ENCODE peak calls at places on chromosome 6, in eight cellular contexts. A is GM23248; M is tibial artery; O is CD8-positive, alpha-beta memory T cell; J is mesenchymal stem cell; U is gastrocnemius medialis; V is AG04450; D is BE2C. P is an unnamed sample. For H3K27me3, the result is how much of the 10 kb centered on the place peaks cover.

GRCh38 chr6:69795469-69796080 is 1.2 kb downstream of the LMBRD1 start:
- DNase-seq in A (peak), M (no peak), O (no peak), J (peak), U (no peak), V (no peak), D (no peak), P (peak)

GRCh38 chr6:40543776-40544175 is 43.4 kb downstream of the LRFN2 start:
- DNase-seq in A (no peak), M (no peak), O (no peak), J (no peak), U (no peak), V (no peak), D (no peak), P (no peak)

GRCh38 chr6:46191961-46192360 is 21.2 kb upstream of the ENPP5 start:
- DNase-seq in A (peak), M (no peak), O (no peak), J (peak), U (no peak), V (no peak), D (no peak), P (peak)

GRCh38 chr6:52993461-52993860 is 1.6 kb downstream of the GSTA4 start:
- DNase-seq in A (peak), M (no peak), O (no peak), J (peak), U (no peak), V (no peak), D (no peak), P (peak)

GRCh38 chr6:73929421-73929820 is 233.4 kb downstream of the CD109 start:
- DNase-seq in A (no peak), M (no peak), O (no peak), J (no peak), U (no peak), V (no peak), D (no peak), P (peak)

GRCh38 chr6:87366899-87367298 is 22.3 kb downstream of the C6orf163 start:
- DNase-seq in A (no peak), M (no peak), O (no peak), J (no peak), U (no peak), V (no peak), D (no peak), P (no peak)

GRCh38 chr6:42423244-42423643 is 28.5 kb downstream of the TRERF1 start:
- DNase-seq in A (no peak), M (no peak), O (no peak), J (no peak), U (no peak), V (no peak), D (no peak), P (no peak)

GRCh38 chr6:31203345-31203979 is 33.0 kb upstream of the POU5F1 start:
- DNase-seq in A (peak), M (no peak), O (peak), J (peak), U (no peak), V (no peak), D (no peak), P (peak)

GRCh38 chr6:17725083-17725482 is 18.4 kb upstream of the NUP153 start:
- DNase-seq in A (peak), M (no peak), O (no peak), J (peak), U (no peak), V (no peak), D (peak), P (no peak)

GRCh38 chr6:30814137-30815084 is 69.9 kb upstream of the DDR1 start:
- DNase-seq in A (peak), M (no peak), O (no peak), J (peak), U (no peak), V (no peak), D (no peak), P (peak)

GRCh38 chr6:144675231-144675861 is 390.2 kb downstream of the UTRN start:
- DNase-seq in A (no peak), M (no peak), O (no peak), J (peak), U (peak), V (no peak), D (peak), P (peak)

GRCh38 chr6:107941627-107942026 is 16.4 kb downstream of the SEC63 start:
- DNase-seq in A (no peak), M (no peak), O (no peak), J (no peak), U (no peak), V (no peak), D (peak), P (no peak)

GRCh38 chr6:33799714-33800113 is 4.1 kb downstream of the MLN start:
- DNase-seq in A (peak), M (no peak), O (no peak), J (no peak), U (no peak), V (no peak), D (no peak), P (no peak)

GRCh38 chr6:105024803-105025202 is 67.9 kb downstream of the LIN28B start:
- DNase-seq in A (peak), M (no peak), O (no peak), J (peak), U (no peak), V (no peak), D (no peak), P (no peak)

GRCh38 chr6:145315982-145316600 is 419.2 kb downstream of the EPM2A start:
- DNase-seq in A (no peak), M (no peak), O (no peak), J (no peak), U (no peak), V (no peak), D (no peak), P (no peak)

GRCh38 chr6:92706976-92707375 is 712.4 kb downstream of the EPHA7 start:
- DNase-seq in A (no peak), M (no peak), O (no peak), J (peak), U (no peak), V (no peak), D (no peak), P (no peak)

GRCh38 chr6:37794825-37795224 is 24.7 kb upstream of the ZFAND3 start:
- DNase-seq in A (peak), M (no peak), O (no peak), J (peak), U (peak), V (no peak), D (no peak), P (peak)

GRCh38 chr6:23728707-23729106 is 397.3 kb upstream of the NRSN1 start:
- DNase-seq in A (no peak), M (no peak), O (no peak), J (peak), U (no peak), V (no peak), D (no peak), P (peak)

GRCh38 chr6:89413006-89413400 is 930 bp upstream of the RRAGD start:
- DNase-seq in A (no peak), M (no peak), O (no peak), J (no peak), U (peak), V (no peak), D (no peak), P (no peak)

GRCh38 chr6:97282238-97282725 is 734 bp downstream of the MMS22L start:
- DNase-seq in A (peak), M (no peak), O (no peak), J (no peak), U (no peak), V (no peak), D (no peak), P (peak)

GRCh38 chr6:157823523-157824370 is 701 bp downstream of the SNX9 start:
- DNase-seq in A (peak), M (peak), O (peak), J (peak), U (no peak), V (peak), D (peak), P (peak)

GRCh38 chr6:143806282-143807102 is 36.6 kb upstream of the LTV1 start:
- DNase-seq in A (peak), M (no peak), O (no peak), J (peak), U (no peak), V (peak), D (no peak), P (peak)

GRCh38 chr6:134166529-134167221 is 114.3 kb upstream of the SLC2A12 start:
- DNase-seq in A (no peak), M (no peak), O (no peak), J (no peak), U (no peak), V (no peak), D (no peak), P (no peak)

GRCh38 chr6:80689700-80690099 is 583.2 kb downstream of the BCKDHB start:
- DNase-seq in A (no peak), M (no peak), O (no peak), J (peak), U (no peak), V (no peak), D (no peak), P (no peak)

GRCh38 chr6:4017847-4018193 is 61.1 kb downstream of the FAM217A start:
- DNase-seq in A (peak), M (no peak), O (no peak), J (peak), U (no peak), V (no peak), D (no peak), P (peak)

GRCh38 chr6:165233089-165233488 is 76.3 kb downstream of the C6orf118 start:
- DNase-seq in A (no peak), M (no peak), O (no peak), J (no peak), U (no peak), V (no peak), D (no peak), P (no peak)

GRCh38 chr6:52610745-52611355 is 34.0 kb upstream of the TRAM2 start:
- DNase-seq in A (peak), M (no peak), O (no peak), J (peak), U (no peak), V (no peak), D (no peak), P (peak)

GRCh38 chr6:144989319-144990099 is 704.4 kb downstream of the UTRN start:
- DNase-seq in A (peak), M (no peak), O (no peak), J (no peak), U (no peak), V (no peak), D (no peak), P (no peak)

GRCh38 chr6:6515691-6516607 is 72.6 kb upstream of the LY86 start:
- DNase-seq in A (no peak), M (no peak), O (no peak), J (no peak), U (no peak), V (no peak), D (no peak), P (no peak)

GRCh38 chr6:85396159-85396808 is 53.6 kb upstream of the NT5E start:
- DNase-seq in A (no peak), M (no peak), O (no peak), J (no peak), U (no peak), V (no peak), D (no peak), P (no peak)

GRCh38 chr6:28080631-28081485 is 490 bp downstream of the ZNF165 start:
- DNase-seq in A (peak), M (peak), O (peak), J (peak), U (peak), V (peak), D (peak), P (peak)

GRCh38 chr6:78863576-78863975 is 3.8 kb upstream of the IRAK1BP1 start:
- DNase-seq in A (no peak), M (no peak), O (no peak), J (no peak), U (no peak), V (no peak), D (no peak), P (no peak)

GRCh38 chr6:160049346-160049745 is 72.3 kb upstream of the SLC22A1 start:
- DNase-seq in A (no peak), M (no peak), O (no peak), J (no peak), U (no peak), V (no peak), D (no peak), P (no peak)
- H3K27me3 ChIP-seq in A (under half), M (under half), O (under half), J (under half), U (under half), V (under half), D (under half), P (under half)

GRCh38 chr6:168136001-168136400 is 57.0 kb upstream of the FRMD1 start:
- DNase-seq in A (no peak), M (no peak), O (no peak), J (no peak), U (no peak), V (no peak), D (no peak), P (no peak)
- H3K27me3 ChIP-seq in A (under half), M (under half), O (under half), J (under half), U (under half), V (under half), D (under half), P (under half)

DNA sequence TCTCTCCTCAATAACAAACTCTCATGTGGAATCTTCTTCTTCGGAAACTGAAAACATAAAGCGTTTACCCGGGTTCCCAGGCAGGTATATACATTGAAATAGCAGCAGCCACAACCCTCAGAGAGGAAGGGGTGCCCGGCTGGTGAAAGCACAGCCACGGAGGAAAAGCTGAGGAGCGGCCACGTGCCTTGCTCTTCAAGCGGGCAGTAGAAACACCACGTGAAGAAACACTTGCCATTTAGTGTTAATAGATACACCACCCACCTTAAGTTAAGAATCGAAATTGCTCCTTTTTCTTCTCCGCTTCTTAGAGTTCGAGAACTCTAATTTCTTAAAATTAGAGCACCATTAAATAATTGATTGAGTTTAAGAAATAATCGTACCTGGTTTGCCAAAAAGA is 305 bp downstream of the THBS2 start:
- DNase-seq in A (peak), M (no peak), O (no peak), J (no peak), U (no peak), V (no peak), D (no peak), P (peak)
- H3K27me3 ChIP-seq in A (under half), M (under half), O (under half), J (under half), U (under half), V (under half), D (under half), P (under half)

GRCh38 chr6:111576302-111576701 is 29.4 kb downstream of the TRAF3IP2 start:
- DNase-seq in A (peak), M (no peak), O (no peak), J (no peak), U (no peak), V (no peak), D (no peak), P (no peak)
- H3K27me3 ChIP-seq in A (under half), M (under half), O (under half), J (under half), U (under half), V (under half), D (under half), P (under half)

GRCh38 chr6:137861550-137862337 is 5.3 kb upstream of the TNFAIP3 start:
- DNase-seq in A (peak), M (no peak), O (no peak), J (no peak), U (no peak), V (no peak), D (no peak), P (no peak)
- H3K27me3 ChIP-seq in A (under half), M (under half), O (under half), J (under half), U (under half), V (under half), D (under half), P (under half)

DNA sequence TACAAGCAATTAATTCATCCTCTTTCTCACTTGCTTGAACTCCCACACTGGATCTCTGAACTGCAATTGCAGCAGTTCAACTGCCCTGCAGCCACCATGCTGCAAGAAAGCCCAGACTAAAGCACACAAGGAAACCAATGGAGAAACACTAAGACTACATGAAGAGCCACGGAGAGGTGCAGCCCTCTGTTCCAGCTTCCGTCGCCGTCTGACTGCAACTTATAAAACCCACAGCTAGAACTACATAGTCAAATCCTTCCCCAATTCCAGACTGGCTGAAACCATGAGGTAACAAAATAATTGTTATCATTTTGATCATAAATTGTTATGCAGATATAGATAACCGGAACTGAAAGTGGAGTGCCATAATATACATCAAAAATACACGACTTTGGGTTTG is 21.1 kb upstream of the THEMIS start:
- DNase-seq in A (no peak), M (no peak), O (no peak), J (no peak), U (no peak), V (no peak), D (no peak), P (no peak)
- H3K27me3 ChIP-seq in A (under half), M (under half), O (under half), J (under half), U (under half), V (under half), D (under half), P (under half)